ENCODE peak calls at places on chromosomes 16 and 17, in five cellular contexts. B is pancreas, I is AG08395, F is fibroblast of lung, O is AG08396. Y is an unnamed sample.

GRCh38 chr17:45043268-45043681 is 8.2 kb downstream of the DCAKD start:
- DNase-seq in B (peak; percentile 36), I (no peak), F (peak; percentile 53), O (peak; percentile 32), Y (no peak)

GRCh38 chr16:50550035-50550434 is 1.8 kb downstream of the NKD1 start:
- DNase-seq in B (no peak), I (no peak), F (no peak), O (no peak), Y (no peak)

GRCh38 chr16:10920726-10921427 is 21.4 kb downstream of the DEXI start:
- DNase-seq in B (no peak), I (no peak), F (no peak), O (no peak), Y (no peak)

GRCh38 chr16:28001184-28001583 is 62.3 kb downstream of the GSG1L start:
- DNase-seq in B (no peak), I (no peak), F (no peak), O (no peak), Y (no peak)

GRCh38 chr16:18853694-18854093 is 52.3 kb upstream of the ARL6IP1 start:
- DNase-seq in B (no peak), I (no peak), F (no peak), O (no peak), Y (no peak)

GRCh38 chr17:19004601-19005441 is at the start of gene FAM83G:
- DNase-seq in B (peak; percentile 91), I (peak; percentile 76), F (peak; percentile 45), O (peak; percentile 89), Y (peak; percentile 79)

GRCh38 chr17:70169707-70170597 is 620 bp downstream of the KCNJ2 start:
- DNase-seq in B (no peak), I (peak; percentile 34), F (peak; percentile 81), O (peak; percentile 23), Y (no peak)

GRCh38 chr17:30093463-30094147 is 23.0 kb upstream of the NSRP1 start:
- DNase-seq in B (no peak), I (peak; percentile 83), F (peak; percentile 61), O (peak; percentile 75), Y (no peak)

GRCh38 chr17:12896386-12896785 is 107.1 kb downstream of the ARHGAP44 start:
- DNase-seq in B (no peak), I (no peak), F (no peak), O (no peak), Y (no peak)

GRCh38 chr17:76612977-76613851 is 27.6 kb upstream of the ST6GALNAC2 start:
- DNase-seq in B (no peak), I (no peak), F (no peak), O (no peak), Y (no peak)

GRCh38 chr16:9002042-9002441 is 38.3 kb upstream of the USP7 start:
- DNase-seq in B (no peak), I (no peak), F (no peak), O (no peak), Y (no peak)

GRCh38 chr17:27980035-27980434 is 62.4 kb upstream of the NLK start:
- DNase-seq in B (no peak), I (no peak), F (no peak), O (no peak), Y (no peak)

GRCh38 chr16:89909777-89910716 is 8.6 kb upstream of the MC1R start:
- DNase-seq in B (peak; percentile 84), I (peak; percentile 88), F (peak; percentile 76), O (peak; percentile 88), Y (peak; percentile 87)

GRCh38 chr16:50251375-50252081 is 14.8 kb upstream of the ADCY7 start:
- DNase-seq in B (no peak), I (peak; percentile 89), F (peak; percentile 83), O (peak; percentile 83), Y (peak; percentile 64)

GRCh38 chr17:80855968-80856862 is 135.4 kb upstream of the CHMP6 start:
- DNase-seq in B (no peak), I (peak; percentile 95), F (peak; percentile 97), O (peak; percentile 95), Y (peak; percentile 73)

GRCh38 chr17:59490259-59490658 is 75.2 kb upstream of the DHX40 start:
- DNase-seq in B (no peak), I (no peak), F (no peak), O (no peak), Y (no peak)

GRCh38 chr16:56451753-56452689 is 667 bp downstream of the OGFOD1 start:
- DNase-seq in B (peak; percentile 35), I (peak; percentile 70), F (peak; percentile 36), O (peak; percentile 61), Y (no peak)

GRCh38 chr17:73591278-73592078 is 52.8 kb downstream of the SDK2 start:
- DNase-seq in B (no peak), I (no peak), F (no peak), O (no peak), Y (no peak)

GRCh38 chr17:6059406-6059805 is 10.8 kb upstream of the WSCD1 start:
- DNase-seq in B (no peak), I (no peak), F (no peak), O (no peak), Y (no peak)

GRCh38 chr17:75155191-75155601 is 884 bp upstream of the JPT1 start:
- DNase-seq in B (no peak), I (no peak), F (no peak), O (no peak), Y (no peak)

GRCh38 chr17:68100000-68100641 is 64.6 kb downstream of the KPNA2 start:
- DNase-seq in B (no peak), I (no peak), F (no peak), O (no peak), Y (no peak)

GRCh38 chr17:40699359-40699758 is 4.2 kb downstream of the KRT24 start:
- DNase-seq in B (no peak), I (no peak), F (no peak), O (no peak), Y (peak; percentile 63)

GRCh38 chr17:65751263-65751662 is 189.8 kb upstream of the AXIN2 start:
- DNase-seq in B (no peak), I (no peak), F (no peak), O (no peak), Y (no peak)

GRCh38 chr17:34246872-34247271 is 8.2 kb upstream of the CCL2 start:
- DNase-seq in B (no peak), I (no peak), F (no peak), O (no peak), Y (no peak)

GRCh38 chr17:46885415-46885814 is 34.0 kb downstream of the WNT9B start:
- DNase-seq in B (no peak), I (no peak), F (no peak), O (no peak), Y (no peak)

GRCh38 chr17:32909787-32910369 is 18.1 kb upstream of the TMEM98 start:
- DNase-seq in B (no peak), I (peak; percentile 88), F (peak; percentile 87), O (peak; percentile 79), Y (peak; percentile 78)

GRCh38 chr17:47807421-47807820 is 14.2 kb downstream of the OSBPL7 start:
- DNase-seq in B (no peak), I (no peak), F (no peak), O (no peak), Y (no peak)

GRCh38 chr17:1197379-1197778 is 17.6 kb upstream of the ABR start:
- DNase-seq in B (peak; percentile 14), I (peak; percentile 68), F (peak; percentile 70), O (no peak), Y (no peak)

GRCh38 chr17:74968361-74968780 is 4.2 kb downstream of the HID1 start:
- DNase-seq in B (peak; percentile 85), I (no peak), F (no peak), O (no peak), Y (no peak)

GRCh38 chr17:59757881-59758385 is 50.5 kb downstream of the VMP1 start:
- DNase-seq in B (no peak), I (no peak), F (no peak), O (no peak), Y (no peak)

GRCh38 chr16:28309811-28310311 is 17.5 kb downstream of the SBK1 start:
- DNase-seq in B (no peak), I (no peak), F (no peak), O (no peak), Y (no peak)

GRCh38 chr17:44197980-44198720 is 1.5 kb downstream of the ATXN7L3 start:
- DNase-seq in B (no peak), I (peak; percentile 69), F (peak; percentile 81), O (peak; percentile 67), Y (peak; percentile 68)

GRCh38 chr17:40016692-40017000 is 1.4 kb downstream of the CSF3 start:
- DNase-seq in B (no peak), I (no peak), F (no peak), O (no peak), Y (no peak)

GRCh38 chr16:9091867-9092281 is 430 bp downstream of the HAPSTR1 start:
- DNase-seq in B (peak; percentile 87), I (no peak), F (no peak), O (peak; percentile 39), Y (no peak)